ENCODE peak calls at places on chromosomes 11 and 22, in six cellular contexts. P is neural progenitor cell, K is coronary artery, O is fibroblast of mammary gland, C is fibroblast of pulmonary artery, Q is colonic mucosa. I is an unnamed sample.

GRCh38 chr22:39920134-39920743 is 19.4 kb downstream of the GRAP2 start:
- DNase-seq in P (no peak), K (no peak), O (no peak), C (no peak), Q (no peak), I (no peak)

GRCh38 chr11:102882389-102883024 is 7.7 kb upstream of the MMP12 start:
- DNase-seq in P (no peak), K (no peak), O (peak; percentile 93), C (peak; percentile 8), Q (no peak), I (peak; percentile 8)

GRCh38 chr22:41668971-41669911 is 19.4 kb downstream of the SNU13 start:
- DNase-seq in P (no peak), K (no peak), O (peak; percentile 81), C (peak; percentile 56), Q (no peak), I (no peak)

GRCh38 chr22:43389227-43389836 is 22.5 kb upstream of the MPPED1 start:
- DNase-seq in P (no peak), K (no peak), O (no peak), C (no peak), Q (no peak), I (no peak)

GRCh38 chr22:20783844-20784723 is 10.2 kb downstream of the SERPIND1 start:
- DNase-seq in P (peak; percentile 62), K (no peak), O (peak; percentile 79), C (peak; percentile 76), Q (peak; percentile 64), I (peak; percentile 78)

GRCh38 chr11:1359556-1359955 is 30.2 kb upstream of the BRSK2 start:
- DNase-seq in P (no peak), K (no peak), O (no peak), C (no peak), Q (no peak), I (no peak)

GRCh38 chr22:48464246-48464645 is 1363.4 kb downstream of the BRD1 start:
- DNase-seq in P (peak; percentile 18), K (no peak), O (no peak), C (no peak), Q (no peak), I (no peak)

GRCh38 chr11:10385696-10386095 is 69.4 kb upstream of the AMPD3 start:
- DNase-seq in P (no peak), K (no peak), O (peak; percentile 86), C (peak; percentile 60), Q (peak; percentile 35), I (no peak)

GRCh38 chr22:50171319-50171964 is 911 bp downstream of the PANX2 start:
- DNase-seq in P (no peak), K (no peak), O (no peak), C (no peak), Q (no peak), I (no peak)

GRCh38 chr11:1836011-1836945 is 1.5 kb downstream of the SYT8 start:
- DNase-seq in P (no peak), K (no peak), O (no peak), C (no peak), Q (no peak), I (no peak)

GRCh38 chr11:111526501-111526900 is 11.9 kb downstream of the HOATZ start:
- DNase-seq in P (no peak), K (no peak), O (peak; percentile 72), C (peak; percentile 60), Q (no peak), I (no peak)

GRCh38 chr11:82682003-82682751 is 51.5 kb downstream of the FAM181B start:
- DNase-seq in P (peak; percentile 73), K (no peak), O (peak; percentile 75), C (peak; percentile 82), Q (peak; percentile 20), I (peak; percentile 28)

GRCh38 chr11:61484541-61484940 is 24.0 kb upstream of the LRRC10B start:
- DNase-seq in P (no peak), K (no peak), O (no peak), C (no peak), Q (no peak), I (no peak)

GRCh38 chr11:5269715-5270147 is at the start of gene HBE1:
- DNase-seq in P (no peak), K (no peak), O (no peak), C (no peak), Q (no peak), I (no peak)

GRCh38 chr11:65288706-65289536 is 25.7 kb upstream of the CDC42EP2 start:
- DNase-seq in P (no peak), K (no peak), O (peak; percentile 72), C (no peak), Q (no peak), I (no peak)

GRCh38 chr11:73359930-73360742 is 16.1 kb upstream of the RELT start:
- DNase-seq in P (peak; percentile 62), K (no peak), O (peak; percentile 54), C (peak; percentile 53), Q (no peak), I (no peak)

DNA sequence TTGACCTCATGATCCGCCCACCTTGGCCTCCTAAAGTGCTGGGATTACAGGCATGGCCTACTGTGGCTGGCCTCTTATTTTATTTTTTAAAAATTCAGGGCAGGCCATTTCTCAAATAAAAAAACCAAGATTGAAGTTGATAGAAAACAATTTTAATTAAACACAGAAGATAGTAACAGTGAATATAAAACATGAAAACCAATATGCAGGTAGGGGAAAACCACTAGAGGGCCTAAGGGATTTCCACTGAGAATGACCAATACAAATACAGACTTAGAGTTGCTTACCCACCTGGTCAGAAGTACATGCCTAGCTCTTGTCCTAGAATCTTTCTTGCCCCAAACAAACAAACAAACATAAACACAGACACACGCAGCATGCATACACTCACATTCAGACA is 1.7 kb upstream of the RTCB start:
- DNase-seq in P (no peak), K (no peak), O (peak; percentile 44), C (peak; percentile 45), Q (no peak), I (peak; percentile 42)
- TF ChIP-seq CTCF in P (peak; percentile 49), K (no peak), O (peak; percentile 46), C (peak; percentile 51), Q (peak; percentile 30), I (peak; percentile 6)

DNA sequence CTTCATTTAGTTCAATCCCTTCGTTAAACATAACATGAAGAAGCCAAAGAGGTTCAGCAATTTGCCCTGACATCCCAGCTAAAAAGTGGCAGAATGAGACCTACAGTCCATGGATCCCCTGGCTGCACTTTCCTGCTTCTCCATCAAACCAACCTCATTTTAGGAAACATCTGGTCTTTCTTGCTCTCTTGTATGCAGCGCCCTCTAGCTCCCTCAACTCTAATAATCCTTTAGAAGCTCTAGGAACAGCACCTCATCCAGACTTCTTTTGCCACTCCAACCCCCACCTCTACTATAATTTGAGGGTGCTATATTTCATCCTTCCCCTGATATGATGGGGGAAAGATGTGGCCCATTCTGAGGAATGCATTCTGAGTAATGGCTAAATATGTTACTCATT is 7.4 kb downstream of the CNTF start:
- DNase-seq in P (peak; percentile 48), K (no peak), O (peak; percentile 76), C (peak; percentile 72), Q (peak; percentile 37), I (peak; percentile 49)
- TF ChIP-seq CTCF in P (peak; percentile 62), K (no peak), O (peak; percentile 84), C (peak; percentile 75), Q (peak; percentile 41), I (peak; percentile 30)

GRCh38 chr22:45999379-45999971 is 22.5 kb upstream of the WNT7B start:
- DNase-seq in P (no peak), K (no peak), O (no peak), C (no peak), Q (no peak), I (no peak)

GRCh38 chr22:46001426-46002106 is 24.6 kb upstream of the WNT7B start:
- DNase-seq in P (no peak), K (no peak), O (no peak), C (no peak), Q (no peak), I (no peak)

GRCh38 chr22:46002757-46003270 is 25.9 kb upstream of the WNT7B start:
- DNase-seq in P (no peak), K (no peak), O (peak; percentile 62), C (peak; percentile 38), Q (no peak), I (no peak)

GRCh38 chr22:46000081-46001027 is 23.4 kb upstream of the WNT7B start:
- DNase-seq in P (no peak), K (no peak), O (no peak), C (no peak), Q (no peak), I (no peak)

DNA sequence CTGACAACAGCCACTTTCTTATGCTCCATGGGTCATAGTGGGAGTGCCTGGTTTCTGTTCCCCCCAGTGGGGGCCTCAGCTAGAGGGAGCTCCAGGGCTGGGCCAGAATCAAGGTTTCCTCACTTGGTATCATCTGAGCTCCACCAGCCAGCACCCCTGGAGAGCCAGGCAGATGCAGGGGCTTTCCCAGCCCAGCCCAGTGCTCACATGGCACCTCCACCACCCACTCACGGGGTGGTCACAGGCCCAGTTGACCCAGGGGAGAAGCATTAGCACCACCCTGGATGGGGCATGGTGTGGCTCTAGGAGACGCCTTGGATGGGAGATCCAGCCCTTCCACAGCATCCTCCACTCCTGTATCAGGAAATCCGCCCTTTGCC is 24.1 kb upstream of the WNT7B start:
- DNase-seq in P (no peak), K (no peak), O (no peak), C (no peak), Q (no peak), I (no peak)
- TF ChIP-seq CTCF in P (no peak), K (no peak), O (peak; percentile 9), C (peak; percentile 8), Q (no peak), I (no peak)

GRCh38 chr11:100827934-100828661 is 141.0 kb downstream of the ARHGAP42 start:
- DNase-seq in P (peak; percentile 54), K (no peak), O (peak; percentile 79), C (peak; percentile 66), Q (no peak), I (peak; percentile 5)
- TF ChIP-seq CTCF in P (peak; percentile 32), K (no peak), O (peak; percentile 30), C (peak; percentile 43), Q (no peak), I (no peak)

DNA sequence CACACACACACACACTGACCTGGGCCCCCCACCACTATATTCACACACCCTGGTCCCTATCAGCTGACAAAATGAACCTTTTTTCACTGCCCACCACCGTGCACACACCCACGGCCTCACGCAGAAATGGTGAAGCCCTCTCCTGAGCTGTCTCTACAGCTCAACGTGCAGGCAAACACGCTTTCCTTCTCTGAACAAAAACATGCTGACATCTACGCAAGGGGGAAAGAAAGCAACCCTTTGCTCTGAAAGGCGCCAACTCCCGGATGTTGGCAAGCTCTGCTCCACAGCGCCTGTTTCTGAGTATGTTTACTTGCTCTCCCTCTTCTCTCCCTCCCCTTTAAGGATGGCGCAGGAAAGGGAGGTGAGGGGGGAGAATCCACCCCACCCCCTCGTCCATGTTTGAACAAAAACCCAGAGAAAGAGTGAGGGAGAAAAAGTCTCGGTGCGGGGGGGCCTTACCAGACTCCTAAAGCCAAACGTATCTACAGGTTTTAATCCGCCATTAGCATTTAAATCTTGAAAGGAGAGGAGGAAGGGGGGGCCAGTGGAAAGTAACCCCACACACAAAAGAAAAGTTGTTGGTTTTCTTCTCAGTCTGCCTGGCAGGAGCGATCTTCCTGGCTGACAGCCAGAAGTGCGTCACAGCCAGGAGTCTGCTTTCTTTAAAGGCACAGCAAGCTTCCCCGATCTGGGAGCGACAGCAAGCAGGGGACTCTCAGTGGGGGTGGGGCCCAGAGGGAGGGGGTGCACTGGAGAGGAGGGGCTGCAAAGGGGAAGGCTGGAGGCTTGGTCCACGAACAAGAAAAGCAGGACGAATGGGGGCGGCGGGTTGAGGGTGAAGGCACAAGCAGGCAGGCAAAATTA is 39.6 kb downstream of the NUMA1 start:
- DNase-seq in P (peak; percentile 91), K (peak; percentile 95), O (peak; percentile 94), C (peak; percentile 97), Q (peak; percentile 97), I (peak; percentile 55)
- TF ChIP-seq CTCF in P (no peak), K (no peak), O (no peak), C (no peak), Q (no peak), I (no peak)